ENCODE peak calls at places on chromosomes 12 and 14, in seven cellular contexts. M is amygdala; J is stimulated activated naive B cell treated with anti-CD40 and anti-IgM and Interleukin-4, amounts not matched to agents 10 μg/mL and 1 μg/mL and 100 μg/mL, for 72 hours; E is NCI-H1092 treated with DMSO at 0.1 percent for 48 hours; V is stimulated activated CD4-positive, alpha-beta T cell treated with anti-CD3 and anti-CD28 coated beads, Interleukin-4, amount 100 ng/mL, for 1 hour; Z is tibial nerve; F is HuH-7. D is an unnamed sample.

GRCh38 chr14:75196468-75196867 is 20.1 kb upstream of the TMED10 start:
- DNase-seq in M (no peak), J (peak), E (no peak), V (no peak), Z (no peak), F (peak), D (no peak)

GRCh38 chr12:112837629-112838191 is 46.2 kb downstream of the RPH3A start:
- DNase-seq in M (no peak), J (no peak), E (peak), V (no peak), Z (no peak), F (no peak), D (no peak)

GRCh38 chr12:13561923-13562322 is 365.4 kb downstream of the EMP1 start:
- DNase-seq in M (no peak), J (no peak), E (no peak), V (no peak), Z (no peak), F (no peak), D (no peak)

GRCh38 chr12:1217191-1217949 is 226.3 kb downstream of the ERC1 start:
- DNase-seq in M (no peak), J (no peak), E (peak), V (no peak), Z (no peak), F (no peak), D (no peak)

GRCh38 chr14:55458800-55459577 is 18.6 kb upstream of the TBPL2 start:
- DNase-seq in M (no peak), J (no peak), E (no peak), V (no peak), Z (no peak), F (no peak), D (no peak)

GRCh38 chr12:56474389-56474788 is 6.0 kb downstream of the SPRYD4 start:
- DNase-seq in M (no peak), J (no peak), E (no peak), V (no peak), Z (no peak), F (no peak), D (no peak)

GRCh38 chr12:8849785-8850184 is 27.4 kb downstream of the A2ML1 start:
- DNase-seq in M (no peak), J (no peak), E (no peak), V (no peak), Z (no peak), F (no peak), D (no peak)

GRCh38 chr12:49867580-49868341 is 24.9 kb upstream of the BCDIN3D start:
- DNase-seq in M (no peak), J (no peak), E (no peak), V (no peak), Z (no peak), F (no peak), D (no peak)

GRCh38 chr12:92030618-92031017 is 115.0 kb downstream of the BTG1 start:
- DNase-seq in M (no peak), J (no peak), E (no peak), V (peak), Z (no peak), F (no peak), D (no peak)

GRCh38 chr14:103521438-103521961 is 1.1 kb downstream of the CKB start:
- DNase-seq in M (peak), J (no peak), E (no peak), V (no peak), Z (no peak), F (no peak), D (no peak)

GRCh38 chr12:130161261-130162231 is 718 bp upstream of the FZD10 start:
- DNase-seq in M (no peak), J (no peak), E (no peak), V (no peak), Z (no peak), F (no peak), D (no peak)

GRCh38 chr14:55129086-55129427 is at the start of gene LGALS3:
- DNase-seq in M (no peak), J (peak), E (no peak), V (peak), Z (peak), F (peak), D (no peak)

GRCh38 chr14:72686832-72687231 is 207.1 kb downstream of the DPF3 start:
- DNase-seq in M (no peak), J (no peak), E (no peak), V (no peak), Z (no peak), F (no peak), D (no peak)

GRCh38 chr14:104927901-104928300 is 3.2 kb downstream of the PLD4 start:
- DNase-seq in M (no peak), J (no peak), E (no peak), V (no peak), Z (no peak), F (no peak), D (no peak)

GRCh38 chr14:64198021-64198420 is 96.2 kb downstream of the ESR2 start:
- DNase-seq in M (no peak), J (no peak), E (no peak), V (no peak), Z (no peak), F (no peak), D (no peak)